ENCODE peak calls at places on chromosomes 16 and 17, in eight cellular contexts. B, C, Q, A, O, Y, E and G are unnamed samples.

GRCh38 chr16:86640265-86640843 is 62.0 kb downstream of the FOXL1 start:
- DNase-seq in Y (no peak), E (no peak), B (no peak), A (no peak), Q (no peak), C (no peak), O (no peak), G (no peak)

GRCh38 chr17:15395091-15395490 is 53.7 kb upstream of the TEKT3 start:
- DNase-seq in B (no peak), A (no peak), O (no peak), E (no peak), C (no peak), Y (no peak), Q (no peak), G (no peak)

GRCh38 chr17:81115749-81116464 is 49.4 kb upstream of the PVALEF start:
- DNase-seq in Y (peak), O (no peak), C (no peak), A (no peak), B (no peak), Q (no peak), E (no peak), G (no peak)

GRCh38 chr16:60929-61878 is 7.6 kb downstream of the SNRNP25 start:
- DNase-seq in Y (no peak), Q (no peak), C (no peak), O (no peak), E (no peak), B (no peak), A (no peak), G (no peak)

GRCh38 chr16:66357523-66357928 is 9.0 kb upstream of the CDH5 start:
- DNase-seq in E (peak), O (peak), Q (peak), A (no peak), Y (peak), B (no peak), C (peak), G (peak)

GRCh38 chr17:81322271-81323082 is 27.4 kb upstream of the SLC38A10 start:
- DNase-seq in C (no peak), A (no peak), Y (no peak), O (no peak), B (peak), E (no peak), Q (peak), G (peak)

GRCh38 chr17:15946611-15947120 is 1.7 kb downstream of the ADORA2B start:
- DNase-seq in A (no peak), C (no peak), E (no peak), Y (no peak), Q (no peak), B (no peak), O (no peak), G (peak)

GRCh38 chr16:15607700-15608396 is 35.1 kb downstream of the MARF1 start:
- DNase-seq in E (peak), O (no peak), A (no peak), C (no peak), Q (no peak), B (no peak), Y (peak), G (peak)

GRCh38 chr17:951388-952132 is 28.0 kb downstream of the NXN start:
- DNase-seq in A (no peak), C (peak), B (no peak), Q (peak), O (peak), Y (no peak), E (peak), G (peak)

GRCh38 chr17:50664788-50665458 is 30.2 kb downstream of the ABCC3 start:
- DNase-seq in B (no peak), Y (no peak), C (no peak), Q (no peak), O (no peak), E (no peak), A (no peak), G (no peak)

GRCh38 chr16:3654249-3654991 is at the start of gene DNASE1:
- DNase-seq in Q (peak), Y (peak), A (no peak), B (peak), O (no peak), E (peak), C (peak), G (peak)

GRCh38 chr16:56632160-56632847 is at the start of gene MT1M:
- DNase-seq in Q (peak), C (peak), B (no peak), A (no peak), O (no peak), E (no peak), Y (peak), G (peak)

GRCh38 chr17:79019631-79020584 is 4.1 kb upstream of the C1QTNF1 start:
- DNase-seq in E (peak), B (peak), A (no peak), Q (peak), C (peak), Y (no peak), O (peak), G (peak)

GRCh38 chr16:86865866-86866675 is 287.7 kb downstream of the FOXL1 start:
- DNase-seq in C (no peak), Y (peak), Q (peak), E (peak), O (no peak), A (no peak), B (no peak), G (peak)

GRCh38 chr16:88558457-88559442 is 11.5 kb upstream of the ZC3H18 start:
- DNase-seq in Y (no peak), E (peak), C (peak), Q (peak), B (no peak), O (no peak), A (no peak), G (peak)

GRCh38 chr17:19341211-19341631 is 21.3 kb downstream of the B9D1 start:
- DNase-seq in O (no peak), E (no peak), Q (no peak), A (no peak), Y (no peak), B (no peak), C (no peak), G (no peak)

GRCh38 chr17:34171245-34171818 is 83.8 kb upstream of the CCL2 start:
- DNase-seq in C (peak), A (peak), Q (peak), O (peak), B (peak), E (peak), Y (no peak), G (peak)